ENCODE peak calls at places on chromosomes 7 and 10, in eight cellular contexts. N is HCT116, B is transverse colon, H is spleen, M is upper lobe of right lung, Z is cardiac muscle cell, K is A549, F is left lung. A is an unnamed sample.

GRCh38 chr10:11793762-11794479 is 29.2 kb upstream of the PROSER2 start:
- DNase-seq in N (peak; percentile 86), B (no peak), H (no peak), M (no peak), Z (peak; percentile 15), K (peak; percentile 94), F (no peak), A (no peak)

GRCh38 chr7:18952846-18953245 is 164.6 kb downstream of the TWIST1 start:
- DNase-seq in N (no peak), B (no peak), H (no peak), M (no peak), Z (no peak), K (no peak), F (no peak), A (no peak)

GRCh38 chr7:69095649-69096048 is 502.6 kb upstream of the AUTS2 start:
- DNase-seq in N (no peak), B (no peak), H (no peak), M (no peak), Z (no peak), K (no peak), F (no peak), A (no peak)

GRCh38 chr7:156722427-156722826 is 81.9 kb downstream of the RNF32 start:
- DNase-seq in N (no peak), B (no peak), H (no peak), M (no peak), Z (no peak), K (no peak), F (no peak), A (no peak)

GRCh38 chr7:27094304-27095049 is 1.3 kb downstream of the HOXA1 start:
- DNase-seq in N (no peak), B (no peak), H (no peak), M (no peak), Z (no peak), K (no peak), F (no peak), A (no peak)

GRCh38 chr7:134685250-134685649 is 38.6 kb downstream of the BPGM start:
- DNase-seq in N (no peak), B (no peak), H (no peak), M (no peak), Z (no peak), K (no peak), F (no peak), A (no peak)

GRCh38 chr7:136687693-136688322 is 180.6 kb upstream of the CHRM2 start:
- DNase-seq in N (no peak), B (no peak), H (no peak), M (no peak), Z (no peak), K (peak; percentile 24), F (no peak), A (no peak)

GRCh38 chr10:76906221-76906620 is 731.4 kb downstream of the KCNMA1 start:
- DNase-seq in N (no peak), B (no peak), H (no peak), M (no peak), Z (no peak), K (no peak), F (no peak), A (no peak)

GRCh38 chr7:131075406-131075805 is 252.3 kb upstream of the MKLN1 start:
- DNase-seq in N (no peak), B (no peak), H (no peak), M (no peak), Z (no peak), K (no peak), F (no peak), A (no peak)

GRCh38 chr10:92112462-92112861 is 178.4 kb downstream of the CPEB3 start:
- DNase-seq in N (no peak), B (no peak), H (no peak), M (no peak), Z (no peak), K (no peak), F (no peak), A (no peak)
- H3K4me1 ChIP-seq in N (no peaks in the 10 kb centered on the region), B (peaks cover 10% of the 10 kb centered on the region), H (no peaks in the 10 kb centered on the region), M (peaks cover 17% of the 10 kb centered on the region), Z (no peaks in the 10 kb centered on the region), K (no peaks in the 10 kb centered on the region), F (no peaks in the 10 kb centered on the region), A (peaks cover 63% of the 10 kb centered on the region)

GRCh38 chr10:30825022-30825421 is 195.5 kb upstream of the LYZL2 start:
- DNase-seq in N (no peak), B (no peak), H (peak; percentile 28), M (no peak), Z (no peak), K (no peak), F (no peak), A (no peak)
- H3K4me1 ChIP-seq in N (no peaks in the 10 kb centered on the region), B (peaks cover 22% of the 10 kb centered on the region), H (no peaks in the 10 kb centered on the region), M (peaks cover 21% of the 10 kb centered on the region), Z (peaks cover 38% of the 10 kb centered on the region), K (no peaks in the 10 kb centered on the region), F (no peaks in the 10 kb centered on the region), A (peaks cover 9% of the 10 kb centered on the region)

GRCh38 chr7:151009340-151010001 is 14.8 kb downstream of the ATG9B start:
- DNase-seq in N (no peak), B (no peak), H (no peak), M (no peak), Z (no peak), K (no peak), F (no peak), A (no peak)
- H3K4me1 ChIP-seq in N (peaks cover 16% of the 10 kb centered on the region), B (peaks cover 37% of the 10 kb centered on the region), H (peaks cover 83% of the 10 kb centered on the region), M (peaks cover 19% of the 10 kb centered on the region), Z (peaks cover 30% of the 10 kb centered on the region), K (peaks cover 23% of the 10 kb centered on the region), F (peaks cover 16% of the 10 kb centered on the region), A (peaks cover 23% of the 10 kb centered on the region)

GRCh38 chr10:106506509-106507265 is 657.8 kb downstream of the SORCS1 start:
- DNase-seq in N (no peak), B (no peak), H (no peak), M (no peak), Z (no peak), K (no peak), F (no peak), A (no peak)

GRCh38 chr10:106504536-106504935 is 660.0 kb downstream of the SORCS1 start:
- DNase-seq in N (no peak), B (no peak), H (no peak), M (no peak), Z (no peak), K (no peak), F (no peak), A (no peak)

GRCh38 chr10:106513328-106513727 is 651.2 kb downstream of the SORCS1 start:
- DNase-seq in N (no peak), B (no peak), H (no peak), M (no peak), Z (no peak), K (no peak), F (no peak), A (no peak)

GRCh38 chr10:106511917-106512316 is 652.6 kb downstream of the SORCS1 start:
- DNase-seq in N (no peak), B (no peak), H (no peak), M (no peak), Z (no peak), K (no peak), F (no peak), A (no peak)

DNA sequence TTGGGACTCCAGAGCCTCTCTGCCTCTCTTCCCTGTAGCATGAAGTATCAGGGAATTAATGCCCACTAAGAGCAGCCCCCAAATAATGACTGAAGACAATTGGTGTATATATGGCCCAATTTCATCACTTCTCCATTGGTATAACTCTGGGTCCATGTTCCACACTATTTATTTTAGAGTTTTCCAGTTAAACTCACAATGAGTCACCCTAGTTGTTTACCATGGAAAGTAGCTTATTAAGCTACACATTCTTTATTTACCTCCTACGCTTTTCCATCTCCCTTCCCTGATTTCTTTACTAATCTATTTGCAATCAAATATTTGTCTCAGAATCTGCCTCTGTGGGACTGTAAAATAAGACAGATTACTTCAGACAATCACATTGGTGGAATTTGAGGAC is 655.6 kb downstream of the SORCS1 start:
- DNase-seq in N (no peak), B (no peak), H (no peak), M (no peak), Z (no peak), K (no peak), F (no peak), A (no peak)
- H3K4me1 ChIP-seq in N (no peaks in the 10 kb centered on the region), B (no peaks in the 10 kb centered on the region), H (no peaks in the 10 kb centered on the region), M (no peaks in the 10 kb centered on the region), Z (no peaks in the 10 kb centered on the region), K (no peaks in the 10 kb centered on the region), F (no peaks in the 10 kb centered on the region), A (no peaks in the 10 kb centered on the region)

GRCh38 chr7:105642264-105642663 is 61.0 kb upstream of the EFCAB10 start:
- DNase-seq in N (no peak), B (no peak), H (no peak), M (no peak), Z (no peak), K (no peak), F (no peak), A (no peak)
- H3K4me1 ChIP-seq in N (no peaks in the 10 kb centered on the region), B (peaks cover 7% of the 10 kb centered on the region), H (no peaks in the 10 kb centered on the region), M (no peaks in the 10 kb centered on the region), Z (peaks cover 51% of the 10 kb centered on the region), K (no peaks in the 10 kb centered on the region), F (no peaks in the 10 kb centered on the region), A (no peaks in the 10 kb centered on the region)

DNA sequence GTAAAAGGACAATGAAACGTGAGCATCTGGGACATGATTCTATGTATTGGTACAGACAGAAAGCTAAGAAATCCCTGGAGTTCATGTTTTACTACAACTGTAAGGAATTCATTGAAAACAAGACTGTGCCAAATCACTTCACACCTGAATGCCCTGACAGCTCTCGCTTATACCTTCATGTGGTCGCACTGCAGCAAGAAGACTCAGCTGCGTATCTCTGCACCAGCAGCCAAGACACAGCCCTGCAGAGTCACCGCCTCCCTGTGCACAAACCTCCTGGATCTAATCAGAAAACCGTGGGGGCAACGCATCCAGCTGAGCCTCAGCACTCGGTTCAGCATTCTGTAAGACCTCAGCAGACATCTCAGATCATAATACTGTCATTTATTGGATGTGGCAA is 41.4 kb upstream of the PRSS58 start:
- DNase-seq in N (no peak), B (no peak), H (no peak), M (no peak), Z (no peak), K (no peak), F (no peak), A (no peak)
- H3K4me1 ChIP-seq in N (no peaks in the 10 kb centered on the region), B (no peaks in the 10 kb centered on the region), H (no peaks in the 10 kb centered on the region), M (no peaks in the 10 kb centered on the region), Z (no peaks in the 10 kb centered on the region), K (no peaks in the 10 kb centered on the region), F (no peaks in the 10 kb centered on the region), A (no peaks in the 10 kb centered on the region)

GRCh38 chr10:91592282-91593020 is 40.4 kb downstream of the PPP1R3C start:
- DNase-seq in N (no peak), B (no peak), H (no peak), M (no peak), Z (no peak), K (no peak), F (no peak), A (peak; percentile 72)

GRCh38 chr10:91590904-91591791 is 41.7 kb downstream of the PPP1R3C start:
- DNase-seq in N (no peak), B (peak; percentile 29), H (no peak), M (no peak), Z (peak; percentile 64), K (peak; percentile 91), F (peak; percentile 46), A (peak; percentile 77)

GRCh38 chr10:91590142-91590903 is 42.5 kb downstream of the PPP1R3C start:
- DNase-seq in N (no peak), B (peak; percentile 25), H (no peak), M (no peak), Z (no peak), K (peak; percentile 96), F (peak; percentile 47), A (peak; percentile 69)

GRCh38 chr10:91591792-91592165 is 41.1 kb downstream of the PPP1R3C start:
- DNase-seq in N (no peak), B (no peak), H (no peak), M (no peak), Z (no peak), K (no peak), F (no peak), A (no peak)

GRCh38 chr10:91593366-91593765 is 39.5 kb downstream of the PPP1R3C start:
- DNase-seq in N (no peak), B (no peak), H (no peak), M (no peak), Z (no peak), K (no peak), F (no peak), A (no peak)
- H3K4me1 ChIP-seq in N (peaks cover 1% of the 10 kb centered on the region), B (peaks cover 74% of the 10 kb centered on the region), H (no peaks in the 10 kb centered on the region), M (peaks cover 15% of the 10 kb centered on the region), Z (peaks cover 75% of the 10 kb centered on the region), K (peaks cover 82% of the 10 kb centered on the region), F (peaks cover 34% of the 10 kb centered on the region), A (peaks cover 86% of the 10 kb centered on the region)

A was measured in body of pancreas.